ENCODE peak calls at places on chromosomes 16 and 17, in seven cellular contexts. B, V, F, X, M, I and D are unnamed samples. For H3K79me2, the result is how much of the 10 kb centered on the place peaks cover.

GRCh38 chr16:16075463-16076399 is 126.3 kb downstream of the ABCC1 start:
- DNase-seq in B (no peak), V (no peak), F (no peak), X (no peak), M (no peak), I (no peak), D (no peak)

GRCh38 chr16:54284319-54284930 is 2.2 kb downstream of the IRX3 start:
- DNase-seq in B (peak), V (peak), F (peak), X (no peak), M (peak), I (no peak), D (no peak)

GRCh38 chr16:10571354-10571753 is 9.0 kb downstream of the EMP2 start:
- DNase-seq in B (no peak), V (no peak), F (no peak), X (no peak), M (no peak), I (no peak), D (no peak)

GRCh38 chr16:28494141-28494851 is at the start of gene APOBR:
- DNase-seq in B (no peak), V (no peak), F (no peak), X (no peak), M (no peak), I (peak), D (peak)

GRCh38 chr17:83190601-83191387 is 111.4 kb downstream of the METRNL start:
- DNase-seq in B (no peak), V (no peak), F (no peak), X (no peak), M (no peak), I (no peak), D (no peak)

GRCh38 chr16:82197540-82198240 is 27.7 kb upstream of the MPHOSPH6 start:
- DNase-seq in B (no peak), V (no peak), F (no peak), X (no peak), M (no peak), I (no peak), D (no peak)

GRCh38 chr16:31328322-31329052 is 26.5 kb upstream of the ITGAX start:
- DNase-seq in B (no peak), V (no peak), F (no peak), X (no peak), M (no peak), I (no peak), D (no peak)

GRCh38 chr17:77306790-77307478 is 166.2 kb downstream of the SEC14L1 start:
- DNase-seq in B (no peak), V (no peak), F (no peak), X (no peak), M (peak), I (no peak), D (no peak)

GRCh38 chr17:40311575-40311974 is 2.6 kb downstream of the RARA start:
- DNase-seq in B (peak), V (no peak), F (no peak), X (no peak), M (no peak), I (no peak), D (no peak)

GRCh38 chr17:50076591-50077235 is 18.4 kb upstream of the PDK2 start:
- DNase-seq in B (no peak), V (peak), F (no peak), X (no peak), M (no peak), I (no peak), D (no peak)

GRCh38 chr16:50774960-50775359 is 33.1 kb downstream of the CYLD start:
- DNase-seq in B (no peak), V (no peak), F (no peak), X (no peak), M (no peak), I (no peak), D (no peak)

GRCh38 chr17:78745407-78746088 is 36.5 kb downstream of the CYTH1 start:
- DNase-seq in B (peak), V (peak), F (no peak), X (no peak), M (peak), I (peak), D (peak)

GRCh38 chr17:1511756-1512321 is 4.6 kb downstream of the INPP5K start:
- DNase-seq in B (peak), V (peak), F (no peak), X (no peak), M (no peak), I (no peak), D (no peak)

GRCh38 chr16:51268237-51268636 is 117.2 kb upstream of the SALL1 start:
- DNase-seq in B (no peak), V (no peak), F (no peak), X (no peak), M (no peak), I (no peak), D (no peak)

GRCh38 chr17:8125947-8126305 is 2.0 kb upstream of the HES7 start:
- DNase-seq in B (no peak), V (peak), F (peak), X (no peak), M (peak), I (no peak), D (peak)

GRCh38 chr16:84091460-84091859 is 25.3 kb downstream of the MBTPS1 start:
- DNase-seq in B (no peak), V (no peak), F (no peak), X (no peak), M (no peak), I (no peak), D (peak)

GRCh38 chr17:82239926-82240505 is 11.2 kb downstream of the SLC16A3 start:
- DNase-seq in B (no peak), V (no peak), F (no peak), X (no peak), M (no peak), I (no peak), D (no peak)

DNA sequence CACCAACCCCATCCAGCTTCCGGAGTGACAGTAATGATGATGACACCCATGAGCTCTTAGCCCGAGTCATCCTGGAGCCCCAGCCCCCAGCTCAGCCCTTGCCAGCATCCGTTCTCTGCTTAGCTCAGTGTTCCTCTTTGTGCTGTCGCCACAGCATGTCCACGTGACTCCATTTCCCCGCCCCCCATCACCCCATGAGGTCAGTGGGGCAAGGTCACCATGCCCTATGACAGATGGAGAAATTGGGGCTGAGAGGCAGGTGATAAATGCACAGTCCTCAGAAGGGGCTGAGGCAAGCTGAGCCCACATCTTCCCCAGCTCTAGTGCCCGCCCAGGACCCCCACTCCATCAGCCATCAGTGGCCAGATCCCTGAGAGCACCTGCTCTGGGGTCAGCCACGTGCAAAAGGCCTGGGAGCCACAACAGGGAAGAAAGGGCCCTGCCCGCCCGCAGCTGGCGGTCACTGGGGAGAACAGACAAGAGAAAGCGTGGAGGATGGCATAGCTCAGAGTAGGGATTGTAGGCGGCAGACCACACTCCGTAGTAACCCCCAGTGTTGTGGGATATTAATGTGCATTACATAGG is 17.1 kb downstream of the ITGB4 start:
- DNase-seq in B (peak), V (no peak), F (no peak), X (no peak), M (no peak), I (no peak), D (peak)
- TF ChIP-seq EZH2phosphoT487 in B (no peak), V (no peak), F (no peak), X (no peak), M (no peak), I (no peak), D (no peak)

DNA sequence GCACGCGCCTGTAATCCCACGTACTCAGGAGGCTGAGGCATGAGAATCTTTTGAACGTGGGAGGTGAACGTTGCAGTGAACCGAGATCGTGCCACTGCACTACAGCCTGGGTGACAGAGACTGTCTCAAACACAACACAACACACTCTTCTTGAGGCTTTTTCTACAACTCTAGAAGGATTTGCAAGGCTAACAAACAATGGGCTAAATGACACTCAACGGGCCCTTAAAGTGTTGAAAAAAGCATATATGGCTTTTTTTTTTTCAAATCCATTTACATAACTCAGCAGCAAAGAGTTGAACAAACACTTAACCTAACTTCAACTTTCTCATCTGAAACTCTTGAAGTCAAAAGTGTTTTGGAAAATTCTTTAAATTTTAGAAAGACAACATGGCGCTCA is 22.3 kb downstream of the CDR2 start:
- DNase-seq in B (no peak), V (no peak), F (no peak), X (no peak), M (no peak), I (no peak), D (no peak)
- H3K79me2 ChIP-seq in B (half or more), V (under half), F (half or more), X (half or more), M (under half), I (half or more), D (under half)

GRCh38 chr17:4998027-4998665 is 396 bp downstream of the KIF1C start:
- DNase-seq in B (no peak), V (peak), F (peak), X (no peak), M (no peak), I (no peak), D (no peak)
- TF ChIP-seq EZH2phosphoT487 in B (no peak), V (no peak), F (no peak), X (no peak), M (no peak), I (no peak), D (no peak)

GRCh38 chr17:36127882-36128369 is 24.3 kb downstream of the CCL4 start:
- DNase-seq in B (no peak), V (no peak), F (no peak), X (no peak), M (no peak), I (no peak), D (no peak)
- H3K79me2 ChIP-seq in B (under half), V (under half), F (under half), X (under half), M (under half), I (under half), D (under half)

GRCh38 chr16:85662036-85662812 is 26.5 kb downstream of the GINS2 start:
- DNase-seq in B (no peak), V (peak), F (no peak), X (no peak), M (no peak), I (no peak), D (no peak)

GRCh38 chr16:85662976-85663830 is 25.6 kb downstream of the GINS2 start:
- DNase-seq in B (no peak), V (no peak), F (no peak), X (no peak), M (no peak), I (no peak), D (no peak)

GRCh38 chr16:85665373-85665740 is 23.4 kb downstream of the GINS2 start:
- DNase-seq in B (no peak), V (no peak), F (no peak), X (no peak), M (no peak), I (no peak), D (no peak)

GRCh38 chr16:85664580-85665372 is 24.0 kb downstream of the GINS2 start:
- DNase-seq in B (no peak), V (no peak), F (no peak), X (no peak), M (no peak), I (no peak), D (no peak)

DNA sequence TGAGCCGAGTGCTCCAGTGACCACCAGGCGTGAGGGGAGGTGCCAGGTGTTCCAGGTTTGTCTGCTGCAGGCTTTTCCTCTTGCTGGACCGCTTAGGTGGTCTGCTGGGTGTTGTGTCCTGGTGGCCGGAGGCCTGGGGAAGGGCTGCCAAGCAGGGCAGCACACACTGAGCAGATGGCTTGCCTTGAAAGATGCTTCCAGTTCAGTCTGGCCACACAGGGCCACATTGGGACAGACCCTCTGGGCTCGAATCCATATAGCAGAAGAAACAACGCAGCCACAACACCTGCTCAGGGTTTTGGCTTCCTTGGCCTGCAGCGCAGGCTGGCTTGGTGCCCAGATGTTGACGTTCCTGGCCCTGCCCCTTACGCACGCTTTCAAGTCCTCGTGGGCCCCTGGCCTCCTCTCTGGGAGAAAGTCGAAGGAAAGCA is 24.8 kb downstream of the GINS2 start:
- DNase-seq in B (no peak), V (no peak), F (no peak), X (no peak), M (no peak), I (no peak), D (no peak)
- TF ChIP-seq EZH2phosphoT487 in B (no peak), V (no peak), F (no peak), X (no peak), M (no peak), I (no peak), D (no peak)

GRCh38 chr16:14416184-14416583 is 213.9 kb downstream of the PARN start:
- DNase-seq in B (no peak), V (no peak), F (no peak), X (no peak), M (no peak), I (no peak), D (no peak)
- H3K79me2 ChIP-seq in B (under half), V (under half), F (under half), X (under half), M (under half), I (under half), D (under half)

DNA sequence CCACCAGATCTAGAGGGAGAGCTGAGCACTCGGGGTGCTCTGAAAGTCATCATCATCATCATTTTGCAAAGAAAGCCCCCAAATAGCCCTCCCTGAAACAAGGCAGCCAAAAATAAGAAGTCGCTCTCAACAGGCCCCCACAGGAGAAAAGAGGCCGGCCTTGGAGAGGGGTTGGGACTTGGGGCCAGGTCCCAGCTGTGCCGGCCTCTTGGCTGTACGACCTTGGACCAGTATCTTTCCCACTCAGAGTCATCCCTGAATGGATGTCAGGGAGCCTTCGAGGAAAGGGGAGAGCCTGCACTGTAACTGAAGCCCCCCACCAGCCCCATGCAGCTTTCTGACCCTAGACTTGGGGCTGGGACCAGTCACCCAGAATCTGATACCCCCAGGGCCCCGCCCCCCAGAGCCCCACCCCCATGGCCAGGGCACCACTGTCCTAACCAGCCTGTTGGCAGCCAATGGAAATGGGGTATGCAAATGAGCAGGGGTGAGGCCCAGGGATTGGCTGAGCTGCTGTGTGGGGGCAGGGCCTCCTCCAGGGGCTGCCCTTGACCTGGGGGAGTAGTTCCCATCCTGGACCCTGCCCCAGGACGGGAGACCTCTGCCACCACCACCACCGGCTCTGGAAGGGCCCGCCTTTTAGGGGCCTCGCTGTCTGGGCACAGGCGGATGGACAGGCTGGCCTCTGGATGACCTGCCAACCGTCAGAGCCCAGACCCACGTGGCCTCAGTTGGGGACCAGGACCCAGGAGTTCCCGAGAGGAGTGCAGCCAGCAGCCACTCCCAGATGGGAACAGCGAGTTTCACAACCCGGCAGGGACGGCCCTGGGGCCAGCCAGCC is 15.4 kb downstream of the ZFPM1 start:
- DNase-seq in B (peak), V (peak), F (peak), X (peak), M (no peak), I (no peak), D (peak)
- TF ChIP-seq EZH2phosphoT487 in B (no peak), V (no peak), F (no peak), X (no peak), M (no peak), I (no peak), D (no peak)